ENCODE peak calls at places on chromosomes 16 and 17, in six cellular contexts. Q is mammary epithelial cell, P is kidney epithelial cell, D is tibial artery, H is breast epithelium, Z is PC-3. W is an unnamed sample.

GRCh38 chr16:61098505-61098904 is 937.7 kb downstream of the CDH8 start:
- DNase-seq in P (no peak), Z (no peak), D (no peak), Q (no peak), H (no peak), W (no peak)

GRCh38 chr16:76278976-76279375 is 1.8 kb downstream of the CNTNAP4 start:
- DNase-seq in D (no peak), Q (peak; percentile 7), Z (peak; percentile 20), H (no peak), P (no peak), W (no peak)

GRCh38 chr17:6502142-6502541 is 54.2 kb downstream of the PITPNM3 start:
- DNase-seq in H (no peak), P (no peak), D (peak; percentile 17), Q (no peak), Z (no peak), W (no peak)

GRCh38 chr17:81295678-81296381 is 723 bp upstream of the SLC38A10 start:
- DNase-seq in Q (peak; percentile 82), H (no peak), D (no peak), P (peak; percentile 42), Z (peak; percentile 88), W (no peak)

GRCh38 chr17:16950488-16950887 is 21.4 kb downstream of the TNFRSF13B start:
- DNase-seq in H (no peak), P (no peak), Q (no peak), D (no peak), Z (no peak), W (no peak)

GRCh38 chr17:81703747-81704654 is 834 bp downstream of the MRPL12 start:
- DNase-seq in P (no peak), D (no peak), H (no peak), Z (no peak), Q (no peak), W (no peak)

GRCh38 chr17:77735341-77736206 is 222.9 kb upstream of the TNRC6C start:
- DNase-seq in Z (no peak), P (no peak), D (peak; percentile 91), H (no peak), Q (no peak), W (no peak)

GRCh38 chr17:54950116-54950515 is 18.3 kb downstream of the COX11 start:
- DNase-seq in D (no peak), H (no peak), Z (no peak), Q (no peak), P (no peak), W (no peak)

GRCh38 chr17:63622571-63623390 is 564 bp downstream of the MAP3K3 start:
- DNase-seq in Q (peak; percentile 64), D (peak; percentile 86), P (no peak), Z (peak; percentile 58), H (peak; percentile 71), W (no peak)

GRCh38 chr17:55023626-55024025 is 55.1 kb downstream of the STXBP4 start:
- DNase-seq in D (no peak), Z (no peak), H (no peak), P (no peak), Q (peak; percentile 1), W (no peak)

GRCh38 chr17:69437475-69437874 is 23.0 kb downstream of the MAP2K6 start:
- DNase-seq in Z (no peak), D (no peak), H (no peak), P (no peak), Q (no peak), W (no peak)

GRCh38 chr16:79543219-79543618 is 57.3 kb downstream of the MAF start:
- DNase-seq in H (no peak), D (no peak), Q (no peak), Z (no peak), P (no peak), W (no peak)

GRCh38 chr17:79706931-79707382 is 23.8 kb upstream of the ENPP7 start:
- DNase-seq in P (no peak), H (no peak), Q (no peak), Z (no peak), D (no peak), W (no peak)

GRCh38 chr16:50273888-50274770 is 7.8 kb downstream of the ADCY7 start:
- DNase-seq in P (no peak), Z (no peak), D (peak; percentile 66), H (no peak), Q (no peak), W (no peak)

GRCh38 chr17:47615766-47616424 is 33.8 kb upstream of the KPNB1 start:
- DNase-seq in D (no peak), H (no peak), P (no peak), Q (peak; percentile 24), Z (peak; percentile 92), W (no peak)

GRCh38 chr16:11689031-11689840 is 21.0 kb downstream of the SNN start:
- DNase-seq in H (no peak), Q (no peak), P (no peak), D (no peak), Z (no peak), W (no peak)

GRCh38 chr16:11687606-11688519 is 19.6 kb downstream of the SNN start:
- DNase-seq in P (no peak), Q (no peak), D (no peak), Z (no peak), H (no peak), W (no peak)

GRCh38 chr16:11685844-11686618 is 17.8 kb downstream of the SNN start:
- DNase-seq in H (no peak), Z (peak; percentile 17), Q (no peak), D (no peak), P (no peak), W (no peak)

GRCh38 chr16:11686713-11687112 is 18.5 kb downstream of the SNN start:
- DNase-seq in H (no peak), Z (no peak), D (no peak), P (no peak), Q (no peak), W (no peak)

GRCh38 chr16:11688520-11688886 is 20.2 kb downstream of the SNN start:
- DNase-seq in H (no peak), Z (no peak), Q (no peak), P (no peak), D (no peak), W (no peak)
- H3K36me3 ChIP-seq in H (no peaks in the 10 kb centered on the region), Z (peaks cover 19% of the 10 kb centered on the region), Q (peaks cover 30% of the 10 kb centered on the region), P (peaks cover 1% of the 10 kb centered on the region), D (peaks cover 46% of the 10 kb centered on the region), W (peaks cover 23% of the 10 kb centered on the region)

GRCh38 chr16:70432304-70432799 is 6.5 kb downstream of the ST3GAL2 start:
- DNase-seq in Q (no peak), D (no peak), H (no peak), P (no peak), Z (no peak), W (no peak)

GRCh38 chr16:70433456-70434103 is 5.3 kb downstream of the ST3GAL2 start:
- DNase-seq in Q (no peak), H (no peak), D (peak; percentile 72), Z (peak; percentile 51), P (no peak), W (peak; percentile 67)

GRCh38 chr16:70432800-70433455 is 6.0 kb downstream of the ST3GAL2 start:
- DNase-seq in D (no peak), P (no peak), Q (no peak), H (no peak), Z (no peak), W (no peak)

GRCh38 chr16:70437017-70437581 is 1.8 kb downstream of the ST3GAL2 start:
- DNase-seq in H (no peak), P (no peak), D (no peak), Z (no peak), Q (no peak), W (peak; percentile 82)

GRCh38 chr16:70434489-70435260 is 4.2 kb downstream of the ST3GAL2 start:
- DNase-seq in Q (no peak), D (no peak), H (no peak), Z (no peak), P (no peak), W (no peak)
- H3K27me3 ChIP-seq in Q (no peaks in the 10 kb centered on the region), D (no peaks in the 10 kb centered on the region), H (no peaks in the 10 kb centered on the region), Z (no peaks in the 10 kb centered on the region), P (no peaks in the 10 kb centered on the region), W (no peaks in the 10 kb centered on the region)

GRCh38 chr16:8644151-8644512 is 22.6 kb downstream of the METTL22 start:
- DNase-seq in H (no peak), D (no peak), P (no peak), Q (no peak), Z (no peak), W (no peak)

GRCh38 chr16:8644513-8645140 is 23.1 kb downstream of the METTL22 start:
- DNase-seq in D (no peak), Q (no peak), Z (no peak), P (no peak), H (no peak), W (no peak)

GRCh38 chr16:8646271-8646670 is 24.8 kb downstream of the METTL22 start:
- DNase-seq in Z (no peak), D (no peak), H (no peak), Q (no peak), P (no peak), W (no peak)

GRCh38 chr16:8645141-8645521 is 23.6 kb downstream of the METTL22 start:
- DNase-seq in H (no peak), Z (no peak), P (no peak), Q (no peak), D (no peak), W (no peak)

GRCh38 chr16:8645831-8646230 is 24.3 kb downstream of the METTL22 start:
- DNase-seq in Q (no peak), H (no peak), D (no peak), P (no peak), Z (no peak), W (no peak)
- H3K36me3 ChIP-seq in Q (peaks cover 21% of the 10 kb centered on the region), H (peaks cover 18% of the 10 kb centered on the region), D (peaks cover 76% of the 10 kb centered on the region), P (peaks cover 9% of the 10 kb centered on the region), Z (peaks cover 6% of the 10 kb centered on the region), W (peaks cover 34% of the 10 kb centered on the region)

DNA sequence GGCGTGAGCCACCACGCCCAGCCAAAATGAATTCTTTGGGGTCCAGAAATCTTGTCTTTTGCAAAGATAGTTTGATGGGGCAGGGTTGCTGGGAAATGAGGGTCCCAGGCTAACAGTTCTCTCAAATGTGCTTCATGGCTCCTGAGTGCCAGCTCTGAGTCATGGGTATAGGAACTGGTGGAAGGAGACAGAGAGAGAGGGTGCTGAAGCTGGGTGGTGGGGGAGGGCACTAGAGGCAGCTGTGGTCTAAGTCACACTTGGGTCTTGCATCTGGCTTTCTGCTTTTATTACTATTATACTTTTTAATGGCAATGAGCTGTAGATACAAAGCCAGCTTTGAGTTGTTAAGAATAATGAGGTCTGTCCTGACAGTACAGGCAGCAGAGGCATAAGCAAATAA is 54.6 kb downstream of the PRKCA start:
- DNase-seq in P (no peak), D (no peak), Q (no peak), Z (peak; percentile 30), H (no peak), W (no peak)
- H3K27me3 ChIP-seq in P (no peaks in the 10 kb centered on the region), D (no peaks in the 10 kb centered on the region), Q (no peaks in the 10 kb centered on the region), Z (no peaks in the 10 kb centered on the region), H (no peaks in the 10 kb centered on the region), W (no peaks in the 10 kb centered on the region)

GRCh38 chr16:15598648-15599190 is 44.2 kb downstream of the MARF1 start:
- DNase-seq in P (no peak), D (no peak), H (no peak), Q (no peak), Z (no peak), W (no peak)
- H3K36me3 ChIP-seq in P (peaks cover 4% of the 10 kb centered on the region), D (peaks cover 74% of the 10 kb centered on the region), H (peaks cover 30% of the 10 kb centered on the region), Q (peaks cover 17% of the 10 kb centered on the region), Z (peaks cover 7% of the 10 kb centered on the region), W (peaks cover 25% of the 10 kb centered on the region)